ENCODE peak calls at places on chromosomes 6 and 20, in nine cellular contexts. One of them, this sample, is unnamed.

GRCh38 chr6:106527979-106528378 is 101.3 kb downstream of the RTN4IP1 start:
- DNase-seq in adrenal gland: no peak
- DNase-seq in CD4-positive, alpha-beta T cell: no peak
- DNase-seq in HEK293T: no peak
- DNase-seq in AG20443: peak; percentile 77
- DNase-seq in spleen: no peak
- DNase-seq in prostate gland: no peak
- DNase-seq in activated effector memory CD4-positive, alpha-beta T cell treated with anti-CD3 and anti-CD28 coated beads, Interleukin-2, amount 50 U/mL, for 16 hours: no peak
- DNase-seq in fibroblast of the conjunctiva: peak; percentile 91
- DNase-seq in this sample: no peak

GRCh38 chr20:2528671-2529070 is 7.7 kb upstream of the TMC2 start:
- DNase-seq in activated effector memory CD4-positive, alpha-beta T cell treated with anti-CD3 and anti-CD28 coated beads, Interleukin-2, amount 50 U/mL, for 16 hours: no peak
- DNase-seq in fibroblast of the conjunctiva: no peak
- DNase-seq in spleen: no peak
- DNase-seq in CD4-positive, alpha-beta T cell: no peak
- DNase-seq in prostate gland: no peak
- DNase-seq in adrenal gland: no peak
- DNase-seq in AG20443: no peak
- DNase-seq in HEK293T: no peak
- DNase-seq in this sample: no peak

GRCh38 chr6:116979560-116979959 is 102.5 kb downstream of the RFX6 start:
- DNase-seq in spleen: no peak
- DNase-seq in CD4-positive, alpha-beta T cell: no peak
- DNase-seq in activated effector memory CD4-positive, alpha-beta T cell treated with anti-CD3 and anti-CD28 coated beads, Interleukin-2, amount 50 U/mL, for 16 hours: no peak
- DNase-seq in AG20443: no peak
- DNase-seq in adrenal gland: no peak
- DNase-seq in prostate gland: no peak
- DNase-seq in HEK293T: no peak
- DNase-seq in fibroblast of the conjunctiva: no peak
- DNase-seq in this sample: no peak

GRCh38 chr6:33602180-33602579 is 18.9 kb upstream of the ITPR3 start:
- DNase-seq in AG20443: no peak
- DNase-seq in adrenal gland: no peak
- DNase-seq in activated effector memory CD4-positive, alpha-beta T cell treated with anti-CD3 and anti-CD28 coated beads, Interleukin-2, amount 50 U/mL, for 16 hours: no peak
- DNase-seq in CD4-positive, alpha-beta T cell: no peak
- DNase-seq in HEK293T: no peak
- DNase-seq in spleen: no peak
- DNase-seq in prostate gland: no peak
- DNase-seq in fibroblast of the conjunctiva: no peak
- DNase-seq in this sample: no peak

GRCh38 chr6:80541186-80541585 is 434.7 kb downstream of the BCKDHB start:
- DNase-seq in activated effector memory CD4-positive, alpha-beta T cell treated with anti-CD3 and anti-CD28 coated beads, Interleukin-2, amount 50 U/mL, for 16 hours: no peak
- DNase-seq in HEK293T: no peak
- DNase-seq in AG20443: peak; percentile 79
- DNase-seq in adrenal gland: no peak
- DNase-seq in CD4-positive, alpha-beta T cell: no peak
- DNase-seq in prostate gland: no peak
- DNase-seq in spleen: no peak
- DNase-seq in fibroblast of the conjunctiva: no peak
- DNase-seq in this sample: no peak

GRCh38 chr20:61369731-61370520 is 117.9 kb downstream of the CDH4 start:
- DNase-seq in activated effector memory CD4-positive, alpha-beta T cell treated with anti-CD3 and anti-CD28 coated beads, Interleukin-2, amount 50 U/mL, for 16 hours: peak; percentile 53
- DNase-seq in AG20443: no peak
- DNase-seq in CD4-positive, alpha-beta T cell: no peak
- DNase-seq in prostate gland: no peak
- DNase-seq in spleen: peak; percentile 51
- DNase-seq in fibroblast of the conjunctiva: no peak
- DNase-seq in adrenal gland: no peak
- DNase-seq in HEK293T: no peak
- DNase-seq in this sample: no peak

GRCh38 chr20:38387953-38388352 is 41.7 kb downstream of the LBP start:
- DNase-seq in activated effector memory CD4-positive, alpha-beta T cell treated with anti-CD3 and anti-CD28 coated beads, Interleukin-2, amount 50 U/mL, for 16 hours: no peak
- DNase-seq in spleen: no peak
- DNase-seq in HEK293T: no peak
- DNase-seq in fibroblast of the conjunctiva: no peak
- DNase-seq in prostate gland: no peak
- DNase-seq in CD4-positive, alpha-beta T cell: no peak
- DNase-seq in AG20443: no peak
- DNase-seq in adrenal gland: no peak
- DNase-seq in this sample: no peak

GRCh38 chr6:21022343-21023107 is 488.3 kb downstream of the CDKAL1 start:
- DNase-seq in fibroblast of the conjunctiva: no peak
- DNase-seq in adrenal gland: no peak
- DNase-seq in prostate gland: peak; percentile 30
- DNase-seq in CD4-positive, alpha-beta T cell: no peak
- DNase-seq in HEK293T: peak; percentile 21
- DNase-seq in activated effector memory CD4-positive, alpha-beta T cell treated with anti-CD3 and anti-CD28 coated beads, Interleukin-2, amount 50 U/mL, for 16 hours: no peak
- DNase-seq in AG20443: no peak
- DNase-seq in spleen: no peak
- DNase-seq in this sample: peak; percentile 87

GRCh38 chr20:35292504-35293285 is 470 bp upstream of the FAM83C start:
- DNase-seq in fibroblast of the conjunctiva: no peak
- DNase-seq in HEK293T: no peak
- DNase-seq in CD4-positive, alpha-beta T cell: no peak
- DNase-seq in adrenal gland: no peak
- DNase-seq in activated effector memory CD4-positive, alpha-beta T cell treated with anti-CD3 and anti-CD28 coated beads, Interleukin-2, amount 50 U/mL, for 16 hours: no peak
- DNase-seq in prostate gland: no peak
- DNase-seq in spleen: no peak
- DNase-seq in AG20443: no peak
- DNase-seq in this sample: no peak

GRCh38 chr20:25544316-25544715 is 41.0 kb downstream of the NINL start:
- DNase-seq in spleen: no peak
- DNase-seq in HEK293T: no peak
- DNase-seq in activated effector memory CD4-positive, alpha-beta T cell treated with anti-CD3 and anti-CD28 coated beads, Interleukin-2, amount 50 U/mL, for 16 hours: no peak
- DNase-seq in prostate gland: no peak
- DNase-seq in adrenal gland: no peak
- DNase-seq in fibroblast of the conjunctiva: no peak
- DNase-seq in CD4-positive, alpha-beta T cell: no peak
- DNase-seq in AG20443: no peak
- DNase-seq in this sample: no peak

GRCh38 chr6:30154709-30155521 is 6.1 kb downstream of the TRIM10 start:
- DNase-seq in CD4-positive, alpha-beta T cell: no peak
- DNase-seq in prostate gland: no peak
- DNase-seq in AG20443: peak; percentile 92
- DNase-seq in activated effector memory CD4-positive, alpha-beta T cell treated with anti-CD3 and anti-CD28 coated beads, Interleukin-2, amount 50 U/mL, for 16 hours: no peak
- DNase-seq in fibroblast of the conjunctiva: no peak
- DNase-seq in HEK293T: no peak
- DNase-seq in adrenal gland: no peak
- DNase-seq in spleen: no peak
- DNase-seq in this sample: peak; percentile 59

GRCh38 chr6:41966961-41967311 is 25.3 kb upstream of the CCND3 start:
- DNase-seq in adrenal gland: no peak
- DNase-seq in prostate gland: no peak
- DNase-seq in CD4-positive, alpha-beta T cell: no peak
- DNase-seq in AG20443: peak; percentile 53
- DNase-seq in fibroblast of the conjunctiva: no peak
- DNase-seq in activated effector memory CD4-positive, alpha-beta T cell treated with anti-CD3 and anti-CD28 coated beads, Interleukin-2, amount 50 U/mL, for 16 hours: peak; percentile 24
- DNase-seq in HEK293T: no peak
- DNase-seq in spleen: no peak
- DNase-seq in this sample: no peak

GRCh38 chr6:136016228-136017225 is 165.0 kb downstream of the PDE7B start:
- DNase-seq in adrenal gland: no peak
- DNase-seq in AG20443: no peak
- DNase-seq in CD4-positive, alpha-beta T cell: no peak
- DNase-seq in activated effector memory CD4-positive, alpha-beta T cell treated with anti-CD3 and anti-CD28 coated beads, Interleukin-2, amount 50 U/mL, for 16 hours: no peak
- DNase-seq in fibroblast of the conjunctiva: no peak
- DNase-seq in spleen: no peak
- DNase-seq in prostate gland: no peak
- DNase-seq in HEK293T: no peak
- DNase-seq in this sample: no peak

GRCh38 chr6:134740473-134741192 is 209.3 kb downstream of the ALDH8A1 start:
- DNase-seq in spleen: no peak
- DNase-seq in activated effector memory CD4-positive, alpha-beta T cell treated with anti-CD3 and anti-CD28 coated beads, Interleukin-2, amount 50 U/mL, for 16 hours: no peak
- DNase-seq in adrenal gland: no peak
- DNase-seq in CD4-positive, alpha-beta T cell: no peak
- DNase-seq in HEK293T: no peak
- DNase-seq in fibroblast of the conjunctiva: peak; percentile 35
- DNase-seq in prostate gland: no peak
- DNase-seq in AG20443: no peak
- DNase-seq in this sample: no peak

GRCh38 chr6:36544228-36544627 is 3.1 kb downstream of the STK38 start:
- DNase-seq in adrenal gland: no peak
- DNase-seq in fibroblast of the conjunctiva: peak; percentile 44
- DNase-seq in CD4-positive, alpha-beta T cell: no peak
- DNase-seq in HEK293T: no peak
- DNase-seq in AG20443: peak; percentile 79
- DNase-seq in prostate gland: no peak
- DNase-seq in spleen: no peak
- DNase-seq in activated effector memory CD4-positive, alpha-beta T cell treated with anti-CD3 and anti-CD28 coated beads, Interleukin-2, amount 50 U/mL, for 16 hours: peak; percentile 80
- DNase-seq in this sample: no peak

GRCh38 chr6:129498950-129499870 is 210.8 kb downstream of the ARHGAP18 start:
- DNase-seq in adrenal gland: no peak
- DNase-seq in spleen: no peak
- DNase-seq in fibroblast of the conjunctiva: peak; percentile 55
- DNase-seq in activated effector memory CD4-positive, alpha-beta T cell treated with anti-CD3 and anti-CD28 coated beads, Interleukin-2, amount 50 U/mL, for 16 hours: no peak
- DNase-seq in CD4-positive, alpha-beta T cell: peak; percentile 7
- DNase-seq in prostate gland: peak; percentile 36
- DNase-seq in AG20443: peak; percentile 49
- DNase-seq in HEK293T: peak; percentile 50
- DNase-seq in this sample: no peak

GRCh38 chr6:83215131-83216047 is 22.2 kb downstream of the RWDD2A start:
- DNase-seq in adrenal gland: peak; percentile 68
- DNase-seq in activated effector memory CD4-positive, alpha-beta T cell treated with anti-CD3 and anti-CD28 coated beads, Interleukin-2, amount 50 U/mL, for 16 hours: peak; percentile 80
- DNase-seq in spleen: no peak
- DNase-seq in CD4-positive, alpha-beta T cell: peak; percentile 34
- DNase-seq in fibroblast of the conjunctiva: peak; percentile 64
- DNase-seq in prostate gland: peak; percentile 66
- DNase-seq in HEK293T: peak; percentile 56
- DNase-seq in AG20443: peak; percentile 73
- DNase-seq in this sample: peak; percentile 70

GRCh38 chr6:82068721-82069120 is 178.8 kb downstream of the IBTK start:
- DNase-seq in prostate gland: no peak
- DNase-seq in adrenal gland: no peak
- DNase-seq in activated effector memory CD4-positive, alpha-beta T cell treated with anti-CD3 and anti-CD28 coated beads, Interleukin-2, amount 50 U/mL, for 16 hours: no peak
- DNase-seq in spleen: no peak
- DNase-seq in HEK293T: no peak
- DNase-seq in fibroblast of the conjunctiva: no peak
- DNase-seq in AG20443: no peak
- DNase-seq in CD4-positive, alpha-beta T cell: no peak
- DNase-seq in this sample: no peak

GRCh38 chr6:46451343-46451742 is 39.9 kb downstream of the RCAN2 start:
- DNase-seq in AG20443: no peak
- DNase-seq in CD4-positive, alpha-beta T cell: no peak
- DNase-seq in activated effector memory CD4-positive, alpha-beta T cell treated with anti-CD3 and anti-CD28 coated beads, Interleukin-2, amount 50 U/mL, for 16 hours: no peak
- DNase-seq in spleen: no peak
- DNase-seq in HEK293T: no peak
- DNase-seq in fibroblast of the conjunctiva: no peak
- DNase-seq in prostate gland: no peak
- DNase-seq in adrenal gland: no peak
- DNase-seq in this sample: no peak

GRCh38 chr6:111503194-111503593 is 20.2 kb upstream of the REV3L start:
- DNase-seq in HEK293T: peak; percentile 48
- DNase-seq in AG20443: no peak
- DNase-seq in adrenal gland: no peak
- DNase-seq in fibroblast of the conjunctiva: no peak
- DNase-seq in prostate gland: no peak
- DNase-seq in CD4-positive, alpha-beta T cell: no peak
- DNase-seq in spleen: no peak
- DNase-seq in activated effector memory CD4-positive, alpha-beta T cell treated with anti-CD3 and anti-CD28 coated beads, Interleukin-2, amount 50 U/mL, for 16 hours: no peak
- DNase-seq in this sample: no peak

GRCh38 chr20:54189630-54190029 is 15.8 kb upstream of the CYP24A1 start:
- DNase-seq in HEK293T: no peak
- DNase-seq in activated effector memory CD4-positive, alpha-beta T cell treated with anti-CD3 and anti-CD28 coated beads, Interleukin-2, amount 50 U/mL, for 16 hours: no peak
- DNase-seq in adrenal gland: no peak
- DNase-seq in AG20443: no peak
- DNase-seq in fibroblast of the conjunctiva: no peak
- DNase-seq in spleen: no peak
- DNase-seq in prostate gland: no peak
- DNase-seq in CD4-positive, alpha-beta T cell: no peak
- DNase-seq in this sample: no peak

GRCh38 chr6:79233611-79234149 is 802 bp downstream of the HMGN3 start:
- DNase-seq in fibroblast of the conjunctiva: peak; percentile 79
- DNase-seq in adrenal gland: peak; percentile 94
- DNase-seq in prostate gland: peak; percentile 85
- DNase-seq in HEK293T: peak; percentile 80
- DNase-seq in CD4-positive, alpha-beta T cell: peak; percentile 28
- DNase-seq in activated effector memory CD4-positive, alpha-beta T cell treated with anti-CD3 and anti-CD28 coated beads, Interleukin-2, amount 50 U/mL, for 16 hours: peak; percentile 87
- DNase-seq in spleen: peak; percentile 95
- DNase-seq in AG20443: peak; percentile 90
- DNase-seq in this sample: peak; percentile 83

GRCh38 chr6:85660181-85660611 is 17.5 kb upstream of the SYNCRIP start:
- DNase-seq in prostate gland: no peak
- DNase-seq in AG20443: peak; percentile 93
- DNase-seq in adrenal gland: no peak
- DNase-seq in CD4-positive, alpha-beta T cell: no peak
- DNase-seq in HEK293T: peak; percentile 33
- DNase-seq in activated effector memory CD4-positive, alpha-beta T cell treated with anti-CD3 and anti-CD28 coated beads, Interleukin-2, amount 50 U/mL, for 16 hours: no peak
- DNase-seq in spleen: no peak
- DNase-seq in fibroblast of the conjunctiva: peak; percentile 77
- DNase-seq in this sample: no peak

GRCh38 chr20:4773736-4774135 is 52.0 kb downstream of the PRND start:
- DNase-seq in activated effector memory CD4-positive, alpha-beta T cell treated with anti-CD3 and anti-CD28 coated beads, Interleukin-2, amount 50 U/mL, for 16 hours: no peak
- DNase-seq in CD4-positive, alpha-beta T cell: no peak
- DNase-seq in fibroblast of the conjunctiva: no peak
- DNase-seq in HEK293T: no peak
- DNase-seq in spleen: no peak
- DNase-seq in adrenal gland: no peak
- DNase-seq in prostate gland: no peak
- DNase-seq in AG20443: no peak
- DNase-seq in this sample: no peak

GRCh38 chr6:27452496-27452897 is 20.4 kb downstream of the ZNF184 start:
- DNase-seq in CD4-positive, alpha-beta T cell: no peak
- DNase-seq in HEK293T: no peak
- DNase-seq in prostate gland: no peak
- DNase-seq in adrenal gland: no peak
- DNase-seq in spleen: no peak
- DNase-seq in fibroblast of the conjunctiva: no peak
- DNase-seq in AG20443: no peak
- DNase-seq in activated effector memory CD4-positive, alpha-beta T cell treated with anti-CD3 and anti-CD28 coated beads, Interleukin-2, amount 50 U/mL, for 16 hours: no peak
- DNase-seq in this sample: no peak

GRCh38 chr6:118652051-118652699 is 784 bp upstream of the CEP85L start:
- DNase-seq in spleen: no peak
- DNase-seq in prostate gland: no peak
- DNase-seq in fibroblast of the conjunctiva: no peak
- DNase-seq in CD4-positive, alpha-beta T cell: no peak
- DNase-seq in AG20443: no peak
- DNase-seq in HEK293T: peak; percentile 18
- DNase-seq in activated effector memory CD4-positive, alpha-beta T cell treated with anti-CD3 and anti-CD28 coated beads, Interleukin-2, amount 50 U/mL, for 16 hours: no peak
- DNase-seq in adrenal gland: no peak
- DNase-seq in this sample: no peak

GRCh38 chr20:24949756-24950127 is 673 bp downstream of the CST7 start:
- DNase-seq in CD4-positive, alpha-beta T cell: no peak
- DNase-seq in HEK293T: no peak
- DNase-seq in adrenal gland: no peak
- DNase-seq in activated effector memory CD4-positive, alpha-beta T cell treated with anti-CD3 and anti-CD28 coated beads, Interleukin-2, amount 50 U/mL, for 16 hours: peak; percentile 65
- DNase-seq in AG20443: no peak
- DNase-seq in fibroblast of the conjunctiva: no peak
- DNase-seq in spleen: peak; percentile 81
- DNase-seq in prostate gland: no peak
- DNase-seq in this sample: peak; percentile 9